ENCODE peak calls at places on chromosome 19, in eight cellular contexts. Z is hepatocyte, T is MM.1S, S is HCT116, Y is PC-3, U is neural progenitor cell, W is GM23248, I is SK-N-SH. N is an unnamed sample. For H3K27me3, the result is how much of the 10 kb centered on the place peaks cover.

GRCh38 chr19:10269333-10270179 is 1.4 kb upstream of the ICAM1 start:
- DNase-seq in W (peak), Y (peak), I (peak), S (peak), T (peak), U (peak), Z (peak), N (peak)

GRCh38 chr19:22623841-22624221 is 10.3 kb upstream of the ZNF492 start:
- DNase-seq in W (no peak), I (no peak), Z (no peak), U (no peak), Y (no peak), S (no peak), T (no peak), N (no peak)

GRCh38 chr19:29529646-29530548 is 4.1 kb downstream of the VSTM2B start:
- DNase-seq in S (no peak), Z (peak), U (peak), I (peak), Y (no peak), T (no peak), W (peak), N (peak)

GRCh38 chr19:54114340-54114826 is 1.1 kb downstream of the TFPT start:
- DNase-seq in Z (peak), T (no peak), U (peak), S (no peak), Y (peak), I (peak), W (peak), N (peak)

GRCh38 chr19:3366104-3366760 is at the start of gene NFIC:
- DNase-seq in S (peak), Y (peak), U (peak), W (peak), Z (peak), T (no peak), I (peak), N (peak)

GRCh38 chr19:383922-384800 is 24.8 kb downstream of the C2CD4C start:
- DNase-seq in Y (no peak), I (peak), Z (peak), S (no peak), T (no peak), W (peak), U (peak), N (peak)

GRCh38 chr19:1917926-1918325 is 12.7 kb downstream of the ADAT3 start:
- DNase-seq in T (no peak), U (no peak), Y (no peak), Z (no peak), S (no peak), I (no peak), W (no peak), N (no peak)

GRCh38 chr19:11596156-11596555 is 1.1 kb upstream of the ZNF627 start:
- DNase-seq in U (no peak), Z (no peak), Y (no peak), W (no peak), I (no peak), T (no peak), S (no peak), N (no peak)

GRCh38 chr19:37933965-37934364 is 27.0 kb downstream of the SIPA1L3 start:
- DNase-seq in Y (no peak), S (no peak), U (no peak), W (peak), T (no peak), I (no peak), Z (peak), N (no peak)

GRCh38 chr19:2791876-2792275 is 6.6 kb downstream of the THOP1 start:
- DNase-seq in T (no peak), S (no peak), U (no peak), Y (no peak), W (no peak), Z (no peak), I (no peak), N (no peak)

GRCh38 chr19:51166846-51167490 is 24.9 kb downstream of the SIGLEC7 start:
- DNase-seq in W (no peak), S (no peak), U (no peak), T (no peak), I (no peak), Z (no peak), Y (no peak), N (no peak)

GRCh38 chr19:37983916-37984315 is 76.9 kb downstream of the SIPA1L3 start:
- DNase-seq in S (no peak), W (no peak), I (no peak), T (no peak), U (no peak), Z (no peak), Y (no peak), N (no peak)

GRCh38 chr19:10646781-10647180 is 7.4 kb upstream of the ILF3 start:
- DNase-seq in Z (no peak), W (no peak), S (no peak), I (no peak), U (no peak), T (no peak), Y (no peak), N (no peak)

GRCh38 chr19:33152178-33152577 is 20.3 kb downstream of the WDR88 start:
- DNase-seq in T (no peak), Y (no peak), S (no peak), Z (no peak), U (no peak), I (no peak), W (no peak), N (no peak)

GRCh38 chr19:40633207-40633606 is 32.0 kb downstream of the LTBP4 start:
- DNase-seq in Y (peak), I (no peak), W (peak), S (no peak), U (no peak), Z (no peak), T (no peak), N (no peak)

GRCh38 chr19:41064974-41065569 is 23.2 kb upstream of the CYP2A13 start:
- DNase-seq in U (peak), W (peak), Y (peak), Z (no peak), S (peak), I (peak), T (peak), N (peak)

GRCh38 chr19:3283246-3283751 is 58.8 kb downstream of the CELF5 start:
- DNase-seq in Z (no peak), S (no peak), T (no peak), Y (no peak), I (no peak), W (no peak), U (no peak), N (no peak)

GRCh38 chr19:33383722-33384292 is 10.3 kb downstream of the CEBPG start:
- DNase-seq in I (no peak), W (no peak), Y (no peak), Z (no peak), S (no peak), T (no peak), U (no peak), N (no peak)

GRCh38 chr19:45526971-45527370 is 19.7 kb downstream of the VASP start:
- DNase-seq in Y (no peak), S (no peak), Z (no peak), U (no peak), W (no peak), I (no peak), T (no peak), N (no peak)

GRCh38 chr19:46216612-46217011 is 12.9 kb upstream of the IGFL1 start:
- DNase-seq in S (no peak), W (no peak), Y (no peak), T (no peak), I (no peak), U (no peak), Z (no peak), N (no peak)

GRCh38 chr19:3465552-3465951 is 14.8 kb downstream of the SMIM24 start:
- DNase-seq in W (no peak), U (no peak), Z (no peak), S (no peak), Y (no peak), I (no peak), T (no peak), N (peak)

DNA sequence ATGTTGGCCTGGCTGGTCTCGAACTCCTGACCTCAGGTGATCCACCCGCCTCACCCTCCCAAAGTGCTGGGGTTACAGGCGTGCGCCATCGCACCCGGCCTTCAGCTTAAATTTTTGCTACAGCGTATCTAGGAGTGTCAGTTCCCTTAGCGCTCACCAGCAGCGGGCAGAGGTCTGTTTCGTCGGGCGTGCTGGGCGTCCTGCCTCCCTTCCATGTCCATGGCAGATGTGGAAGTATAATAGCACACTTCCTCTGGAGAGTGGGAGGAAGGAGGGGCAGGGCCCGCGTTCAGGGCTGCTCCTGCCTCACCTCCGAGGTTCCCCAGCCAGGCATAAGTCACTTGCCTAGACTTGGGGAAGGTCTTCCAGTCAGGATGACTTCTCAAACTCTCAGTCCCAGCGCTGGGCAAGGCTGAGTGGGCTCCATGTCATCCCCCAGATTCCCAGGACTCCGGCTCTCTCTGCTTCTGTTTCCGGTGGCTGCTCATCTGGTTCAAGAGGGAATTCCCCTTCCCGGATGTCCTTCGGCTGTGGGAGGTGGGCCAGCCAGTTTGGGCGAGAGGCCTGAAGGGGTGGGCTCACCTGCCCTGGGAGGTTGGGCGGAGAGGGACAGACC is 9.5 kb downstream of the IL4I1 start:
- DNase-seq in Z (no peak), I (no peak), Y (no peak), W (no peak), S (no peak), T (no peak), U (no peak), N (no peak)
- TF ChIP-seq EZH2phosphoT487 in Z (no peak), I (no peak), Y (no peak), W (no peak), S (no peak), T (no peak), U (no peak), N (no peak)

GRCh38 chr19:13066231-13066630 is 36.4 kb downstream of the LYL1 start:
- DNase-seq in Y (no peak), S (no peak), I (no peak), W (no peak), U (no peak), Z (no peak), T (no peak), N (no peak)

GRCh38 chr19:13060964-13061927 is 41.4 kb downstream of the LYL1 start:
- DNase-seq in Y (peak), W (peak), S (peak), I (peak), U (peak), T (peak), Z (peak), N (peak)

GRCh38 chr19:13062317-13062716 is 40.3 kb downstream of the LYL1 start:
- DNase-seq in Z (no peak), Y (no peak), I (no peak), S (no peak), T (no peak), U (no peak), W (no peak), N (no peak)

GRCh38 chr19:13064092-13064489 is 38.6 kb downstream of the LYL1 start:
- DNase-seq in S (no peak), U (no peak), W (no peak), Z (no peak), T (no peak), Y (no peak), I (no peak), N (no peak)

GRCh38 chr19:13063461-13064091 is 39.1 kb downstream of the LYL1 start:
- DNase-seq in Z (no peak), I (no peak), S (no peak), Y (no peak), U (no peak), W (no peak), T (no peak), N (no peak)
- H3K27me3 ChIP-seq in Z (under half), I (under half), S (under half), Y (under half), U (half or more), W (under half), T (under half), N (half or more)

GRCh38 chr19:18208098-18208951 is 4.5 kb upstream of the RAB3A start:
- DNase-seq in I (peak), U (peak), W (peak), S (no peak), Y (peak), T (peak), Z (no peak), N (peak)
- H2AFZ ChIP-seq in I (no peak), U (no peak), W (peak), S (peak), Y (no peak), T (no peak), Z (no peak), N (no peak)

DNA sequence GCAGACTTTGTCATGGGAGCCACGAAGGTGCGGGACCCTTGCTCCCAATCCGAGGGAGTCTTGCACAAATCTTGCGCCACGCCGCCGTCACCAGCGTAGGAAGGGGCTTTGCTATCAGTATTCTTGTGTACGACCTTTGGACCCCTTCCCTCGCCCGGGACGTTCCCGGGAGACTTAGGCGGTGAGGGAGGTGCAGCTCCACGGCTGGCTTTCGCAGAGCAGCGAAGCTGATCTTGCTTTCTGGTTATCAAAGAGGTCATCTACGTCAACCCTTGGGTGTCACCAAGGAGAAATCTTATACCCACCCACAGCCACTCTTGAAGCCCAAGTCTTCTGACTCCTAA is 583 bp downstream of the TECR start:
- DNase-seq in U (peak), W (no peak), Y (no peak), I (no peak), T (peak), Z (peak), S (no peak), N (peak)
- TF ChIP-seq EZH2phosphoT487 in U (no peak), W (no peak), Y (no peak), I (no peak), T (no peak), Z (no peak), S (no peak), N (no peak)

GRCh38 chr19:47419789-47420188 is 462 bp upstream of the MEIS3 start:
- DNase-seq in I (no peak), T (no peak), W (no peak), U (peak), Z (no peak), S (no peak), Y (no peak), N (no peak)

GRCh38 chr19:47417746-47418594 is 1.4 kb downstream of the MEIS3 start:
- DNase-seq in S (no peak), Z (no peak), U (peak), W (peak), I (peak), Y (no peak), T (no peak), N (peak)

GRCh38 chr19:47417107-47417745 is 2.1 kb downstream of the MEIS3 start:
- DNase-seq in S (no peak), W (no peak), Z (no peak), U (peak), Y (no peak), T (no peak), I (peak), N (no peak)

GRCh38 chr19:47419037-47419783 is at the start of gene MEIS3:
- DNase-seq in U (peak), W (peak), Y (no peak), Z (no peak), I (peak), T (no peak), S (no peak), N (peak)

DNA sequence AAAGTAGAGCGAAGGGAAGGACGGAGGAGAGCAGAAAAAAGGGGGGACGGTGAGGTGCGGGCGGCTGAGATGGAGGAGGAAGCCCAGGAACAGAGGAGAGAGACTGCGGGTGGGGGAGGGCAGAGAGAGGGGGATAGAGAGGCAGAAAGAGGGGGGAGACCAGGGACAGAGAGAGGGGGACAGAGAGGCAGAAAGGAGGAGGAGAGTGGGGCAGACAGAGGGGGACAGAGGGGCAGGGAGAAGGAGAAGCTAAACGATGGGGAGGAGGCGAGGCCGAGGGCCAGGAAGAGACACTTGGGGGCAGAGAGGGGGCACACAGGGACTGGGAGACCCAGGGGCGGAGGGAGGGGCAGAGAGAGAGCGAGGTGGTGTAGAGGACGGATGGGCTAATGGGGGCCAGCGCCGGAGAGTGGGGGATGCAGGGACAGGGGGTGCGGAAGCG is 711 bp downstream of the MEIS3 start:
- DNase-seq in I (peak), Z (no peak), S (no peak), W (peak), U (no peak), T (no peak), Y (no peak), N (peak)
- H3K27me3 ChIP-seq in I (under half), Z (half or more), S (under half), W (under half), U (half or more), T (half or more), Y (half or more), N (half or more)

GRCh38 chr19:8001995-8002849 is 3.2 kb downstream of the ELAVL1 start:
- DNase-seq in Z (peak), W (peak), T (peak), Y (peak), S (peak), U (peak), I (peak), N (peak)
- H2AFZ ChIP-seq in Z (no peak), W (peak), T (no peak), Y (peak), S (no peak), U (no peak), I (no peak), N (no peak)

GRCh38 chr19:20640023-20640422 is 21.3 kb downstream of the ZNF626 start:
- DNase-seq in Y (no peak), I (no peak), W (no peak), Z (no peak), S (no peak), U (no peak), T (no peak), N (no peak)

GRCh38 chr19:20640545-20640944 is 20.8 kb downstream of the ZNF626 start:
- DNase-seq in S (no peak), T (no peak), Y (no peak), U (no peak), Z (no peak), I (no peak), W (no peak), N (no peak)
- TF ChIP-seq EZH2phosphoT487 in S (no peak), T (no peak), Y (no peak), U (no peak), Z (no peak), I (no peak), W (no peak), N (no peak)

DNA sequence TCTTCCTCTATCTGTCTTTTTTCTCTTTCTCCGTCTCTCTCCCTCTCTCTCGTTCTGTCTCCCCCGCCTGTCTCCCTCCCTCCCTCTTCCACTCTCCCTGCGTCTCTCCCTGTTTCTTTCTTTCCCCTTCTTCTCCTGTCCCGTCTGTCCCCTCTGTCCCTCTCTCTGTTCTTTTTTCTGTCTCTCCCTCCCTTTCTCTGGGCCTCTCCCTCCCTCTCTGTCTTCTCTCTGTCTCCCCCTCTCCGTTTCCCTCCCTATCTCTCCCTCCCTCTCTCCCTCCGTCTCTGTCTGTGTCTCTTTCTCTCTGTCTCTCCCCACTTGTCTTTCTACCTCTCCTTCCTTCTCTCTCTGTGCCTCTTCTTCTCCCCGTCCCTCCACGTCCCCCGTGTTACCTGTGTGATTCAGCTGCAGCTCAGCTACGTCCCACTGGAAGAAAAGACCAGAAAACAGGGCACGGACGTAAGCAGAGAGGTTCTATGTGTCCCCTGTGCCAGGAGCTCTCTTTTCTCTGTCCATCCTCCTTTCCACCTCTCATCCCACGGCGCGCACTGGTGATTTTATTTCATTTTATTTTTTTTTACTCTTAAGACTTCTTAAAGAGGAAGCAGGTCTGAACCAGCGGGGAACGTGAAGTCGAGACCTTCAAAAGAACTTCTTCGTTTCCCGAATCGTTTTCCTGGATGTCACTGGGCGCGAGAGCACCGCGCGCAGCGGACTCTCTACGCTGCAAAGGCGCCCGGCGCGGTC is 1.1 kb downstream of the CD70 start:
- DNase-seq in S (no peak), I (no peak), T (no peak), U (no peak), W (peak), Z (no peak), Y (no peak), N (peak)
- H3K27me3 ChIP-seq in S (under half), I (half or more), T (under half), U (half or more), W (half or more), Z (half or more), Y (half or more), N (half or more)

GRCh38 chr19:48718711-48719231 is 754 bp downstream of the MAMSTR start:
- DNase-seq in U (no peak), T (no peak), W (no peak), I (no peak), Z (no peak), Y (no peak), S (no peak), N (peak)

GRCh38 chr19:48720613-48721296 is 1.2 kb upstream of the MAMSTR start:
- DNase-seq in S (peak), T (peak), U (peak), I (peak), W (peak), Y (peak), Z (peak), N (peak)

GRCh38 chr19:48719263-48720171 is at the start of gene MAMSTR:
- DNase-seq in S (no peak), T (no peak), U (no peak), I (no peak), W (no peak), Z (no peak), Y (no peak), N (peak)

GRCh38 chr19:48722196-48722708 is 2.7 kb upstream of the MAMSTR start:
- DNase-seq in S (no peak), Y (no peak), W (no peak), T (no peak), Z (no peak), U (no peak), I (no peak), N (no peak)

GRCh38 chr19:48720251-48720612 is 707 bp upstream of the MAMSTR start:
- DNase-seq in Z (no peak), W (no peak), S (no peak), U (no peak), Y (no peak), T (no peak), I (no peak), N (no peak)
- H2AFZ ChIP-seq in Z (no peak), W (peak), S (no peak), U (no peak), Y (peak), T (peak), I (no peak), N (no peak)

N was measured in GM23338.